ENCODE peak calls at places on chromosomes 4 and X, in five cellular contexts. D is substantia nigra, P is astrocyte of the spinal cord, J is HT-29, U is SK-MEL-5. T is an unnamed sample.
A peak's percentile ranks its signal among the peaks of the same experiment; 100 is the strongest.

GRCh38 chrX:7965436-7965835 is 38.2 kb upstream of the PNPLA4 start:
- DNase-seq in D (no peak), P (no peak), J (no peak), U (no peak), T (no peak)

GRCh38 chr4:139210486-139210885 is 33.5 kb upstream of the ELF2 start:
- DNase-seq in D (no peak), P (no peak), J (no peak), U (no peak), T (no peak)

GRCh38 chr4:127604949-127605709 is 27.6 kb upstream of the INTU start:
- DNase-seq in D (no peak), P (peak; percentile 55), J (peak; percentile 47), U (peak; percentile 45), T (peak; percentile 71)

GRCh38 chr4:157075401-157075800 is 549 bp upstream of the GLRB start:
- DNase-seq in D (no peak), P (no peak), J (no peak), U (no peak), T (no peak)

GRCh38 chr4:169404959-169405358 is 134.2 kb upstream of the SH3RF1 start:
- DNase-seq in D (no peak), P (no peak), J (no peak), U (no peak), T (no peak)

GRCh38 chr4:27010334-27010940 is 149.8 kb downstream of the STIM2 start:
- DNase-seq in D (no peak), P (peak; percentile 72), J (peak; percentile 71), U (peak; percentile 69), T (peak; percentile 50)

GRCh38 chrX:10582945-10583344 is 37.4 kb downstream of the MID1 start:
- DNase-seq in D (no peak), P (peak; percentile 71), J (no peak), U (no peak), T (no peak)

GRCh38 chr4:122889726-122890125 is 32.7 kb downstream of the NUDT6 start:
- DNase-seq in D (no peak), P (no peak), J (peak; percentile 26), U (no peak), T (no peak)

GRCh38 chrX:134753185-134754008 is 95.1 kb upstream of the PLAC1 start:
- DNase-seq in D (no peak), P (peak; percentile 50), J (no peak), U (peak; percentile 34), T (peak; percentile 18)

GRCh38 chr4:110359076-110359475 is 116.9 kb upstream of the ENPEP start:
- DNase-seq in D (no peak), P (no peak), J (no peak), U (no peak), T (no peak)

GRCh38 chr4:110533940-110534339 is 58.0 kb downstream of the ENPEP start:
- DNase-seq in D (no peak), P (peak; percentile 98), J (peak; percentile 63), U (peak; percentile 33), T (peak; percentile 66)

GRCh38 chr4:136355970-136356369 is 1176.3 kb downstream of the PCDH18 start:
- DNase-seq in D (no peak), P (no peak), J (no peak), U (no peak), T (no peak)

GRCh38 chr4:25448379-25449109 is 71.5 kb downstream of the ANAPC4 start:
- DNase-seq in D (no peak), P (no peak), J (no peak), U (peak; percentile 53), T (no peak)

T was measured in SW480.